ENCODE peak calls at places on chromosome 9, in five cellular contexts. P, W, L, R and U are unnamed samples.
A peak's percentile ranks its signal among the peaks of the same experiment; 100 is the strongest.

GRCh38 chr9:120637919-120638318 is 58.0 kb upstream of the CDK5RAP2 start:
- DNase-seq in W (no peak), P (no peak), L (no peak), R (no peak), U (no peak)

GRCh38 chr9:96383165-96383939 is at the start of gene SLC35D2:
- DNase-seq in P (peak; percentile 28), L (peak; percentile 22), R (peak; percentile 79), W (peak; percentile 24), U (no peak)

GRCh38 chr9:138098116-138098907 is 220.7 kb downstream of the CACNA1B start:
- DNase-seq in R (peak; percentile 52), P (no peak), L (no peak), W (no peak), U (no peak)

GRCh38 chr9:87167616-87168015 is 220.3 kb upstream of the GAS1 start:
- DNase-seq in L (no peak), W (no peak), P (no peak), R (no peak), U (no peak)

GRCh38 chr9:83701286-83701685 is 6.5 kb downstream of the UBQLN1 start:
- DNase-seq in W (no peak), L (no peak), P (no peak), R (no peak), U (no peak)

GRCh38 chr9:849431-849830 is 7.9 kb downstream of the DMRT1 start:
- DNase-seq in P (no peak), R (no peak), L (no peak), W (no peak), U (no peak)

GRCh38 chr9:109653470-109653869 is 126.5 kb upstream of the PALM2AKAP2 start:
- DNase-seq in L (no peak), W (no peak), R (no peak), P (no peak), U (no peak)

GRCh38 chr9:68771376-68771775 is 66.3 kb downstream of the PIP5K1B start:
- DNase-seq in W (no peak), P (no peak), R (no peak), L (no peak), U (no peak)

GRCh38 chr9:135126480-135127187 is 39.2 kb downstream of the OLFM1 start:
- DNase-seq in R (peak; percentile 77), P (no peak), W (no peak), L (no peak), U (no peak)

GRCh38 chr9:78438765-78439164 is 141.8 kb downstream of the PSAT1 start:
- DNase-seq in L (no peak), P (no peak), R (no peak), W (no peak), U (no peak)

GRCh38 chr9:27371382-27371781 is 74.4 kb upstream of the EQTN start:
- DNase-seq in R (no peak), P (no peak), L (no peak), W (no peak), U (no peak)

GRCh38 chr9:110626109-110626829 is 42.3 kb upstream of the MUSK start:
- DNase-seq in L (peak; percentile 63), P (no peak), R (no peak), W (peak; percentile 18), U (peak; percentile 46)

GRCh38 chr9:2281031-2281802 is 266.1 kb downstream of the SMARCA2 start:
- DNase-seq in P (no peak), R (no peak), L (no peak), W (no peak), U (no peak)

GRCh38 chr9:129363216-129363873 is 185.3 kb upstream of the IER5L start:
- DNase-seq in R (no peak), P (no peak), W (no peak), L (no peak), U (no peak)

GRCh38 chr9:32395483-32396216 is 11.2 kb downstream of the ACO1 start:
- DNase-seq in W (no peak), L (no peak), R (peak; percentile 77), P (no peak), U (no peak)

GRCh38 chr9:120098584-120098983 is 481.4 kb downstream of the CDK5RAP2 start:
- DNase-seq in R (no peak), W (no peak), P (no peak), L (no peak), U (no peak)

GRCh38 chr9:5448016-5448415 is 2.3 kb upstream of the CD274 start:
- DNase-seq in P (no peak), L (no peak), R (no peak), W (no peak), U (no peak)

GRCh38 chr9:37421914-37422288 is 595 bp upstream of the GRHPR start:
- DNase-seq in R (no peak), P (no peak), L (peak; percentile 33), W (no peak), U (no peak)

GRCh38 chr9:137453643-137454081 is 5.5 kb downstream of the NSMF start:
- DNase-seq in P (peak; percentile 50), L (peak; percentile 84), W (peak; percentile 48), R (peak; percentile 84), U (peak; percentile 51)

GRCh38 chr9:109411818-109412352 is 86.2 kb downstream of the PTPN3 start:
- DNase-seq in W (peak; percentile 33), R (no peak), L (peak; percentile 66), P (peak; percentile 40), U (peak; percentile 55)

GRCh38 chr9:35649431-35650340 is 1.0 kb downstream of the SIT1 start:
- DNase-seq in P (no peak), L (peak; percentile 67), W (peak; percentile 39), R (peak; percentile 79), U (no peak)

GRCh38 chr9:133995012-133995896 is 3.1 kb upstream of the VAV2 start:
- DNase-seq in L (peak; percentile 43), P (no peak), W (no peak), R (no peak), U (no peak)

GRCh38 chr9:35756275-35756742 is 2.2 kb upstream of the MSMP start:
- DNase-seq in P (no peak), L (peak; percentile 92), R (no peak), W (peak; percentile 84), U (peak; percentile 70)

GRCh38 chr9:130698514-130698913 is 4.9 kb downstream of the EXOSC2 start:
- DNase-seq in P (no peak), W (no peak), R (no peak), L (no peak), U (no peak)

GRCh38 chr9:87036482-87036881 is 89.2 kb upstream of the GAS1 start:
- DNase-seq in R (no peak), L (no peak), P (no peak), W (no peak), U (no peak)

GRCh38 chr9:69584746-69585145 is 87.4 kb downstream of the APBA1 start:
- DNase-seq in W (no peak), P (no peak), L (no peak), R (no peak), U (no peak)

GRCh38 chr9:120396418-120396817 is 183.5 kb downstream of the CDK5RAP2 start:
- DNase-seq in W (no peak), P (no peak), L (no peak), R (no peak), U (no peak)

GRCh38 chr9:108655818-108656217 is 200.0 kb downstream of the ACTL7B start:
- DNase-seq in R (no peak), L (no peak), W (no peak), P (no peak), U (no peak)

GRCh38 chr9:87498816-87499454 is 1.3 kb downstream of the DAPK1 start:
- DNase-seq in R (no peak), P (no peak), L (peak; percentile 56), W (no peak), U (no peak)

GRCh38 chr9:14692918-14693861 is at the start of gene ZDHHC21:
- DNase-seq in R (peak; percentile 86), L (peak; percentile 79), W (peak; percentile 74), P (peak; percentile 40), U (peak; percentile 70)

GRCh38 chr9:104412238-104412637 is 91.8 kb upstream of the OR13F1 start:
- DNase-seq in W (no peak), R (no peak), L (no peak), P (no peak), U (no peak)

GRCh38 chr9:35859995-35860348 is 10.2 kb downstream of the OR13J1 start:
- DNase-seq in W (no peak), P (no peak), L (no peak), R (no peak), U (no peak)

GRCh38 chr9:109290385-109290784 is 30.5 kb downstream of the EPB41L4B start:
- DNase-seq in W (no peak), R (no peak), P (no peak), L (no peak), U (no peak)

GRCh38 chr9:75169623-75170022 is 81.3 kb downstream of the OSTF1 start:
- DNase-seq in P (no peak), L (no peak), W (no peak), R (no peak), U (no peak)

GRCh38 chr9:32707326-32707725 is 71.9 kb upstream of the TAF1L start:
- DNase-seq in P (no peak), W (no peak), L (no peak), R (no peak), U (no peak)

GRCh38 chr9:131046581-131047202 is 37.7 kb downstream of the LAMC3 start:
- DNase-seq in L (peak; percentile 86), W (peak; percentile 77), R (no peak), P (peak; percentile 60), U (peak; percentile 65)